ENCODE peak calls at places on chromosomes 3 and 15, in ten cellular contexts. L, V, T, G, K, X, N, J, I and Y are unnamed samples.
A peak's percentile ranks its signal among the peaks of the same experiment; 100 is the strongest.

GRCh38 chr15:44102675-44103254 is 92.3 kb downstream of the FRMD5 start:
- DNase-seq in L (no peak), X (no peak), N (peak; percentile 99), I (no peak), G (peak; percentile 3), K (no peak), V (peak; percentile 94), T (no peak), J (peak; percentile 44), Y (no peak)

GRCh38 chr3:59877679-59878427 is 828.0 kb upstream of the CFAP20DC start:
- DNase-seq in V (peak; percentile 79), K (no peak), T (no peak), L (no peak), N (peak; percentile 15), X (no peak), J (no peak), I (no peak), G (no peak), Y (no peak)

GRCh38 chr3:139676634-139677197 is 1.1 kb downstream of the NMNAT3 start:
- DNase-seq in T (no peak), V (no peak), K (no peak), X (no peak), N (no peak), I (no peak), J (no peak), G (no peak), L (no peak), Y (no peak)

GRCh38 chr3:123520656-123521055 is 64.2 kb downstream of the HACD2 start:
- DNase-seq in L (no peak), T (no peak), J (no peak), G (no peak), V (no peak), N (no peak), X (no peak), I (no peak), K (no peak), Y (no peak)

GRCh38 chr3:100516232-100516631 is 23.8 kb downstream of the TMEM45A start:
- DNase-seq in L (no peak), V (no peak), X (no peak), I (no peak), N (no peak), G (no peak), K (no peak), J (peak; percentile 12), T (no peak), Y (no peak)

GRCh38 chr3:27666708-27667107 is 55.4 kb downstream of the EOMES start:
- DNase-seq in K (no peak), G (peak; percentile 51), X (peak; percentile 59), N (peak; percentile 92), T (peak; percentile 84), J (no peak), L (peak; percentile 40), V (no peak), I (peak; percentile 11), Y (peak; percentile 85)

GRCh38 chr3:60246361-60246760 is 1004.9 kb downstream of the FHIT start:
- DNase-seq in J (no peak), I (no peak), L (no peak), V (no peak), G (no peak), K (no peak), N (no peak), X (no peak), T (no peak), Y (no peak)

GRCh38 chr15:28127036-28127435 is 27.9 kb upstream of the OCA2 start:
- DNase-seq in G (no peak), L (no peak), N (no peak), T (peak; percentile 41), K (no peak), I (no peak), J (no peak), X (no peak), V (no peak), Y (no peak)

GRCh38 chr15:51425517-51426033 is 84.1 kb downstream of the GLDN start:
- DNase-seq in G (no peak), J (no peak), T (no peak), K (no peak), I (no peak), L (no peak), V (peak; percentile 18), X (no peak), N (no peak), Y (no peak)

GRCh38 chr3:150736903-150737832 is 25.8 kb downstream of the SIAH2 start:
- DNase-seq in N (peak; percentile 34), G (no peak), T (no peak), V (no peak), I (no peak), J (no peak), K (no peak), X (no peak), L (no peak), Y (no peak)

GRCh38 chr15:41926184-41927056 is 32.6 kb upstream of the SPTBN5 start:
- DNase-seq in K (no peak), I (no peak), J (no peak), T (no peak), X (no peak), V (no peak), G (no peak), N (peak; percentile 51), L (no peak), Y (no peak)

GRCh38 chr3:186107148-186108105 is 1.5 kb downstream of the ETV5 start:
- DNase-seq in L (no peak), K (peak; percentile 55), V (peak; percentile 69), T (peak; percentile 84), X (peak; percentile 63), J (peak; percentile 86), I (peak; percentile 62), N (peak; percentile 62), G (peak; percentile 63), Y (peak; percentile 15)

GRCh38 chr15:80558631-80559319 is 136.3 kb upstream of the ABHD17C start:
- DNase-seq in L (no peak), X (no peak), K (no peak), J (no peak), V (no peak), T (no peak), I (no peak), N (no peak), G (no peak), Y (no peak)

GRCh38 chr15:92391640-92392039 is 2.0 kb upstream of the ST8SIA2 start:
- DNase-seq in G (peak; percentile 6), V (peak; percentile 53), I (peak; percentile 42), J (peak; percentile 35), T (no peak), K (no peak), L (no peak), X (no peak), N (peak; percentile 53), Y (no peak)
- TF ChIP-seq CTCF in G (peak; percentile 59), V (peak; percentile 68), I (peak; percentile 27), J (no peak), T (no peak), K (peak; percentile 54), L (no peak), X (no peak), N (peak; percentile 74), Y (no peak)

DNA sequence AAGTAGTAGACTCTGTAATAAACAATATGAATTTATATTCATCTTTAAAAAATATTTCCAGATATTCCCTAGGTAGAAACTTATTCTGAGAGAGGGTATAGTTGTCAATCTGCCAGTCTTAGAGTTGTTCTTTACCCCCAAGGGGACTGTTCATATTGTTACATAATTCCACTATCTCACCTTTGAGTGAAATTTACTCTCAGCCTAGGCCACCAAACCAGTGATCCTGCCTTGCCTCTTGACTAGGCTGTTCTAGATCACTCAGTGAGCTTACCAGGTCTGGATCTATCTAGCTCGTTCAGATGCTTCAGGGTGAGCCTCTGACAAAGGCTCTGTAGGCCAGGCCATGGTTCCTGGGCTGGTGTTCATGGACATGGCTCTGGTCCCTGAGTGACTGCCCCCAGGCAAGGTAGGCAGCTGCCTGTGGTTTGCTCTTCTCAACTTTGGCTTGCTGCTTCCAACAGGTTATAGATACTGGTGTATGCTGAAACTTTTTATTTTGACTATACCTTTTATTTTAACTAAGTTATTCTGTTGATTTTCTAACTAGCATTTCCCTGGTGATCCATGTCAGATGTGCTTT is 27.6 kb downstream of the ZNF592 start:
- DNase-seq in K (no peak), X (no peak), G (no peak), I (no peak), V (no peak), N (no peak), L (no peak), J (no peak), T (no peak), Y (no peak)
- TF ChIP-seq CTCF in K (no peak), X (no peak), G (no peak), I (no peak), V (no peak), N (no peak), L (no peak), J (no peak), T (no peak), Y (no peak)

GRCh38 chr3:11820540-11821041 is 26.1 kb downstream of the TAMM41 start:
- DNase-seq in K (no peak), I (peak; percentile 48), X (no peak), J (no peak), V (no peak), L (no peak), G (no peak), N (peak; percentile 51), T (no peak), Y (no peak)
- TF ChIP-seq CTCF in K (peak; percentile 17), I (no peak), X (no peak), J (no peak), V (no peak), L (no peak), G (no peak), N (no peak), T (no peak), Y (no peak)

DNA sequence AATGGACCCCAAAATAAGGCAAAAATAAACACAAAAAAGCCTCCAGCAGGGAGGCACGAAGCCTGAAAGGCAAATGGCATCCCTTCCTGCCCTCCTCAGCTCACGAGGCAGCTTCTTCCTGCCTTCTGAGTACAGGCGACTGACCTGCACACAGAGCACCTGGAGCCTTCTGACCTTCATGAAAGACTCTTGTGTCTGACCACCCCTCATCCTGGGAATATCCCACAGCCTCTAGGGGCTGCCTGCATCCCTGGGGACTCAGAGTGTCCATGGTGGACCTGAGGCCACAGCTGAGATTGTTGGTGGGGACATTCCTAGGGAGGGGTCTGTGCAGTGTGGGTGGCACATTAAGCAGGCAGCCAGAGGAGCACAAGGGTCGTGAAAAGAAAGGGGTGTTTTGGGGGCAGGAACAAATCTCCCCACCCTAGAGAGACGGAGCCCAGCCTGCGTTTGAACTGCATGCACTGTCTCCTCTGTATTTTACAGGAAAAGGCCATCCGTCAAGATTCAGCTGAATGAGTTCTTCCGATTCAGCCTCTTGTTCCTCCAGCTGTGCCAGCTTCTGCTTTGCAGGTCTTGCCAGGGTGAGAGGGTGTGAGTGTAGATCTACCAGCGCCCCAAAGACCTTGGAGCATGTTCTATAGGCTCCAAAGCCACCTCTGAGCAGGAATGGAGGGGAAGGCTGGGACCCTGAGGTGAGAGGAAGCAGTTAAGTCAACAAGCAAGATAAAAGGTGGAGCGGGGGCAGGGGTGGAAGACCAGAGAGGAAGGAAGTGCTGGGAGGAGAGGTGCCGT is 80.4 kb upstream of the MEF2A start:
- DNase-seq in J (no peak), N (no peak), T (no peak), I (no peak), K (no peak), L (no peak), G (no peak), V (no peak), X (no peak), Y (no peak)
- TF ChIP-seq CTCF in J (no peak), N (no peak), T (no peak), I (no peak), K (no peak), L (no peak), G (no peak), V (no peak), X (no peak), Y (no peak)